ENCODE peak calls at places on chromosomes 1 and 21, in six cellular contexts. C is glutamatergic neuron; Y is activated T-helper 1 cell treated with anti-CD3 and anti-CD28 coated beads, Interleukin-12 subunit alpha, Interleukin-12 subunit beta, Interleukin-2, Interleukin-4 antibody, amounts not matched to agents 30 ng/mL and 10 ng/mL and 1 ng/mL, durations not matched to agents 14 hours and 24 hours and 36 hours; M is CD8-positive, alpha-beta memory T cell; H is AG10803; U is GM03348. A is an unnamed sample.
A peak's percentile ranks its signal among the peaks of the same experiment; 100 is the strongest.

GRCh38 chr1:33078030-33078591 is 2.8 kb upstream of the AZIN2 start:
- DNase-seq in C (no peak), Y (no peak), M (no peak), H (no peak), U (no peak), A (no peak)

GRCh38 chr1:193661385-193661784 is 475.0 kb upstream of the B3GALT2 start:
- DNase-seq in C (no peak), Y (no peak), M (no peak), H (no peak), U (no peak), A (no peak)

GRCh38 chr21:41068411-41069304 is 99.3 kb upstream of the BACE2 start:
- DNase-seq in C (peak; percentile 93), Y (peak; percentile 38), M (peak; percentile 4), H (peak; percentile 58), U (peak; percentile 90), A (peak; percentile 69)

GRCh38 chr1:19468397-19468956 is 16.9 kb downstream of the CAPZB start:
- DNase-seq in C (no peak), Y (peak; percentile 48), M (peak; percentile 51), H (no peak), U (no peak), A (peak; percentile 68)

GRCh38 chr1:48552420-48552819 is 80.4 kb upstream of the SPATA6 start:
- DNase-seq in C (no peak), Y (no peak), M (no peak), H (no peak), U (no peak), A (no peak)

GRCh38 chr1:186873687-186874086 is 44.9 kb downstream of the PLA2G4A start:
- DNase-seq in C (no peak), Y (no peak), M (no peak), H (no peak), U (no peak), A (no peak)

GRCh38 chr1:12475158-12475934 is 142.7 kb downstream of the DHRS3 start:
- DNase-seq in C (no peak), Y (no peak), M (no peak), H (no peak), U (no peak), A (no peak)

GRCh38 chr1:54571326-54571725 is 23.3 kb downstream of the ACOT11 start:
- DNase-seq in C (no peak), Y (no peak), M (no peak), H (no peak), U (no peak), A (no peak)

GRCh38 chr1:229882621-229883020 is 184.4 kb upstream of the GALNT2 start:
- DNase-seq in C (no peak), Y (no peak), M (no peak), H (no peak), U (no peak), A (no peak)

GRCh38 chr1:154520333-154520732 is 18.1 kb upstream of the SHE start:
- DNase-seq in C (no peak), Y (no peak), M (no peak), H (no peak), U (no peak), A (no peak)

GRCh38 chr1:221439008-221439733 is 302.7 kb downstream of the DUSP10 start:
- DNase-seq in C (no peak), Y (peak; percentile 44), M (peak; percentile 5), H (peak; percentile 73), U (peak; percentile 40), A (peak; percentile 59)

GRCh38 chr1:14912831-14913230 is 240.7 kb upstream of the TMEM51 start:
- DNase-seq in C (no peak), Y (no peak), M (no peak), H (no peak), U (no peak), A (no peak)

GRCh38 chr1:117114816-117115215 is 6.7 kb downstream of the TRIM45 start:
- DNase-seq in C (no peak), Y (no peak), M (no peak), H (no peak), U (no peak), A (no peak)